ENCODE peak calls at places on chromosome 16, in six cellular contexts. One of them, this sample, is unnamed.

GRCh38 chr16:88941051-88941932 is 35.7 kb downstream of the CBFA2T3 start:
- DNase-seq in A549: no peak
- DNase-seq in breast epithelium: no peak
- DNase-seq in HepG2: no peak
- DNase-seq in heart left ventricle: peak; percentile 63
- DNase-seq in IMR-90: no peak
- DNase-seq in this sample: no peak

GRCh38 chr16:30185141-30185682 is 1.8 kb downstream of the CORO1A start:
- DNase-seq in A549: no peak
- DNase-seq in breast epithelium: no peak
- DNase-seq in HepG2: no peak
- DNase-seq in heart left ventricle: peak; percentile 30
- DNase-seq in IMR-90: no peak
- DNase-seq in this sample: no peak

GRCh38 chr16:81127051-81127450 is 30.9 kb upstream of the GCSH start:
- DNase-seq in A549: no peak
- DNase-seq in breast epithelium: no peak
- DNase-seq in HepG2: no peak
- DNase-seq in heart left ventricle: no peak
- DNase-seq in IMR-90: peak; percentile 67
- DNase-seq in this sample: peak; percentile 44

GRCh38 chr16:89043636-89044393 is 49.8 kb upstream of the ACSF3 start:
- DNase-seq in A549: no peak
- DNase-seq in breast epithelium: no peak
- DNase-seq in HepG2: no peak
- DNase-seq in heart left ventricle: peak; percentile 8
- DNase-seq in IMR-90: no peak
- DNase-seq in this sample: no peak

GRCh38 chr16:27699540-27699939 is 149.6 kb downstream of the KATNIP start:
- DNase-seq in A549: no peak
- DNase-seq in breast epithelium: peak; percentile 7
- DNase-seq in HepG2: no peak
- DNase-seq in heart left ventricle: no peak
- DNase-seq in IMR-90: no peak
- DNase-seq in this sample: no peak

GRCh38 chr16:57957396-57958392 is 13.2 kb downstream of the CNGB1 start:
- DNase-seq in A549: no peak
- DNase-seq in breast epithelium: no peak
- DNase-seq in HepG2: no peak
- DNase-seq in heart left ventricle: no peak
- DNase-seq in IMR-90: no peak
- DNase-seq in this sample: no peak

GRCh38 chr16:89571636-89572035 is 3.9 kb upstream of the CPNE7 start:
- DNase-seq in A549: no peak
- DNase-seq in breast epithelium: no peak
- DNase-seq in HepG2: no peak
- DNase-seq in heart left ventricle: no peak
- DNase-seq in IMR-90: no peak
- DNase-seq in this sample: no peak

GRCh38 chr16:5231246-5231759 is 133.7 kb upstream of the EEF2KMT start:
- DNase-seq in A549: no peak
- DNase-seq in breast epithelium: no peak
- DNase-seq in HepG2: no peak
- DNase-seq in heart left ventricle: no peak
- DNase-seq in IMR-90: no peak
- DNase-seq in this sample: no peak

GRCh38 chr16:78871241-78871640 is 729.3 kb downstream of the MAF start:
- DNase-seq in A549: no peak
- DNase-seq in breast epithelium: no peak
- DNase-seq in HepG2: no peak
- DNase-seq in heart left ventricle: no peak
- DNase-seq in IMR-90: no peak
- DNase-seq in this sample: no peak

GRCh38 chr16:59213952-59214351 is 479.8 kb upstream of the GOT2 start:
- DNase-seq in A549: no peak
- DNase-seq in breast epithelium: no peak
- DNase-seq in HepG2: no peak
- DNase-seq in heart left ventricle: no peak
- DNase-seq in IMR-90: no peak
- DNase-seq in this sample: no peak

GRCh38 chr16:57620316-57621231 is 7.9 kb upstream of the ADGRG1 start:
- DNase-seq in A549: no peak
- DNase-seq in breast epithelium: peak; percentile 82
- DNase-seq in HepG2: no peak
- DNase-seq in heart left ventricle: no peak
- DNase-seq in IMR-90: no peak
- DNase-seq in this sample: no peak

GRCh38 chr16:8611886-8612595 is 9.5 kb upstream of the METTL22 start:
- DNase-seq in A549: no peak
- DNase-seq in breast epithelium: no peak
- DNase-seq in HepG2: no peak
- DNase-seq in heart left ventricle: no peak
- DNase-seq in IMR-90: peak; percentile 19
- DNase-seq in this sample: no peak

GRCh38 chr16:4179763-4180260 is 62.1 kb downstream of the SRL start:
- DNase-seq in A549: no peak
- DNase-seq in breast epithelium: no peak
- DNase-seq in HepG2: no peak
- DNase-seq in heart left ventricle: no peak
- DNase-seq in IMR-90: no peak
- DNase-seq in this sample: no peak

GRCh38 chr16:52548261-52549010 is 1.5 kb upstream of the TOX3 start:
- DNase-seq in A549: no peak
- DNase-seq in breast epithelium: no peak
- DNase-seq in HepG2: peak; percentile 75
- DNase-seq in heart left ventricle: no peak
- DNase-seq in IMR-90: no peak
- DNase-seq in this sample: no peak
- TF ChIP-seq POLR2A in A549: no peak
- TF ChIP-seq POLR2A in breast epithelium: no peak
- TF ChIP-seq POLR2A in HepG2: no peak
- TF ChIP-seq POLR2A in heart left ventricle: no peak
- TF ChIP-seq POLR2A in IMR-90: no peak
- TF ChIP-seq POLR2A in this sample: no peak

GRCh38 chr16:74691093-74691855 is 9.4 kb downstream of the MLKL start:
- DNase-seq in A549: no peak
- DNase-seq in breast epithelium: no peak
- DNase-seq in HepG2: no peak
- DNase-seq in heart left ventricle: no peak
- DNase-seq in IMR-90: peak; percentile 17
- DNase-seq in this sample: no peak

GRCh38 chr16:74700206-74701040 is at the start of gene MLKL:
- DNase-seq in A549: peak; percentile 72
- DNase-seq in breast epithelium: no peak
- DNase-seq in HepG2: peak; percentile 62
- DNase-seq in heart left ventricle: peak; percentile 74
- DNase-seq in IMR-90: peak; percentile 26
- DNase-seq in this sample: peak; percentile 56

GRCh38 chr16:74698220-74698619 is 2.4 kb downstream of the MLKL start:
- DNase-seq in A549: no peak
- DNase-seq in breast epithelium: no peak
- DNase-seq in HepG2: no peak
- DNase-seq in heart left ventricle: no peak
- DNase-seq in IMR-90: peak; percentile 8
- DNase-seq in this sample: no peak

GRCh38 chr16:74699666-74700065 is 996 bp downstream of the MLKL start:
- DNase-seq in A549: no peak
- DNase-seq in breast epithelium: no peak
- DNase-seq in HepG2: no peak
- DNase-seq in heart left ventricle: no peak
- DNase-seq in IMR-90: no peak
- DNase-seq in this sample: no peak

GRCh38 chr16:74695450-74696422 is 4.9 kb downstream of the MLKL start:
- DNase-seq in A549: peak; percentile 98
- DNase-seq in breast epithelium: peak; percentile 61
- DNase-seq in HepG2: peak; percentile 96
- DNase-seq in heart left ventricle: peak; percentile 82
- DNase-seq in IMR-90: peak; percentile 93
- DNase-seq in this sample: peak; percentile 90
- TF ChIP-seq POLR2A in A549: peak; percentile 61
- TF ChIP-seq POLR2A in breast epithelium: no peak
- TF ChIP-seq POLR2A in HepG2: peak; percentile 81
- TF ChIP-seq POLR2A in heart left ventricle: no peak
- TF ChIP-seq POLR2A in IMR-90: no peak
- TF ChIP-seq POLR2A in this sample: peak; percentile 56

DNA sequence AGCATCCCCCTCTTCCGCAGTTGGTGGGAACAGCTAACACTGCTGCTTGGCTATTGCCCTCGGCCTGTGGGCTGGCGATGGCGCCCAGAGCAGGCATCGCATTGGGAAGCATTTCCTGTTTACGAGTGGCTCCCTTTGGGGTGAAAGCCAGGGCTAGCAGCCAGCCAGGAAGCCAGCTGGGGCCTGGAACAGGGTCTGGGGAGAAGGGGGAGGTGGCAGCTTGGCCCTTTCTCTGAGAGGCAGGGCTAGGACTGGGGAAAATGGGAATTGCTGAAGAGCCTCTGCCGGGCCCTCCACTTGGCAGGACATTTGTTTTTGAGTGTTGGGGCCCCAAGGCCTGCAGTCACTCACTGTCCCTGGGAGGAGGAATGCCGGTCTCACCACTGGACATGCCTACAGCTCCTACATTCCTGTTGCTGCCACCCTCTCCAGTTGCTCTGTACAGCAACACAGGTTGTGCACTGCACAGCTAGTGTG is 2.5 kb upstream of the MTSS2 start:
- DNase-seq in A549: no peak
- DNase-seq in breast epithelium: no peak
- DNase-seq in HepG2: no peak
- DNase-seq in heart left ventricle: peak; percentile 79
- DNase-seq in IMR-90: peak; percentile 59
- DNase-seq in this sample: no peak
- TF ChIP-seq POLR2A in A549: no peak
- TF ChIP-seq POLR2A in breast epithelium: no peak
- TF ChIP-seq POLR2A in HepG2: no peak
- TF ChIP-seq POLR2A in heart left ventricle: no peak
- TF ChIP-seq POLR2A in IMR-90: no peak
- TF ChIP-seq POLR2A in this sample: no peak

DNA sequence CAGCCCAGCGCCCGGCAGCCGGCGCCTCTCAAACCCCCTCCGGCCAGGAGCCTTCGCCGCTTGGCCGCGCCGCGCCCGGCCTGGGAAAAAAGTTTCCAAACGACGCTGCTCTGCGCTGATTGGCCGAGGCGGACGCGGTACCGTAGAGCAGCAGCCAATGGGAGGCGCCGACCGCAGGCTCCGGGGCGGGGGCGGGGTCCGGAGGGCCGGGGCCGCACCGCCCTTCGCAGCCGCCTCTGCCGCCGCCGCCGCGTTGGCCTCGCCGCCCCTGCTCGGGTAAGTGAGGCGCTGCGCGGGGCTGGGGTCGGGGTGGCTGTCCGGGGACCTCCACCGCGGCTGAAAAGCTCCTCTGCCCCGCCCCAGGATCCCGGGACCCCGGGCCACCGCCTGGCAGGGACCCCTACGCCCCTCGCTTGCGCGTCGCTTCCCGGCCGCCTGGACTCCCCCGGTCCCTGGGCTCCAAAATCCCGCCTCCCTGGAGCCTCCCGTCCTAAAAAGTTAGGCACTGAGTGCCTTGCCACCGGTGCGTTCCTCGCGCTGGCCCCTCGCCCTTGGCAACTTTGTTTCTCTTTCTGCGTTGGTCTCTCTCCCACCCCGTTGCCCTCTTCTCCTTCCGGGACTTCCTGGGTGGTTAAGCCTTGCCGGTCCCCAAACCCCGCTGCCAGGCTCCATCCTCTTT is at the start of gene NDE1:
- DNase-seq in A549: peak; percentile 90
- DNase-seq in breast epithelium: peak; percentile 94
- DNase-seq in HepG2: peak; percentile 93
- DNase-seq in heart left ventricle: peak; percentile 95
- DNase-seq in IMR-90: peak; percentile 85
- DNase-seq in this sample: peak; percentile 87
- TF ChIP-seq POLR2A in A549: peak; percentile 32
- TF ChIP-seq POLR2A in breast epithelium: peak; percentile 25
- TF ChIP-seq POLR2A in HepG2: peak; percentile 61
- TF ChIP-seq POLR2A in heart left ventricle: no peak
- TF ChIP-seq POLR2A in IMR-90: peak; percentile 68
- TF ChIP-seq POLR2A in this sample: peak; percentile 78

DNA sequence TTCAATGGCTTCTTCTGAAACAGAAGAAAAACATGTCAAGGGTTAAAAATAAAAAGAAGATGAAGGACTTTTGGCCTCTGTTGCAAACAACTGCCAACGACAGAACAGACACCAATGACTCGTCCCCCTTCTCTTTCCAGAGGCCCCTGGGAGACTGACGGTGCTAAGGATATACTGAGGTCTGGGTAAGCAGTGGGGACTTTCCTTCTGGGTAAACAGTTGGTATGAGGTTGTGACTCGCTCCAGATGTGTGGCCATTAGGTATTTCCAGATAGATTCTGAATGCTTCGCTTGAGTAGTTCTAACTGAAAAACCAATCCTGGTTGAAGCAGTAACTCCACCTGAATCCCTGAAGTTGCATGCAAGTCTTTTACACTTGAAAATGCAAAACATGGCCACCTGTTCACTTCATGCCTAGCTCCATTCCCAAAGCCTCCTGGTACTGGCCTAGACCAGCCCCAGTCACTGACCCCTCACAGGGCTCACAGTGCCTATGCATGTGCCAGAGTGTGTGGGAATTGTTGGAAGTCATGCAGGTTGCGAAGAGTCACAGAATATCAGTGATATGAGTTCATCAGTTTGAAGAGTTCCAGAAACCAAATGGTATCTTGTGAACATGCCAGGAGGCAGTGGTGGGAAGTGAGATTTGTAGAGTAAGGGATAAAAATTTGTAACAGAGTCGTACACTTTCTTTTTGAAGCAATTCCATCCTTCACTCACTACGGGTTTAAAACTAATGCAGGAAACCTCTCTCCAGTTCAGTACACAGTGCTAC is 217.9 kb downstream of the ZFHX3 start:
- DNase-seq in A549: no peak
- DNase-seq in breast epithelium: no peak
- DNase-seq in HepG2: no peak
- DNase-seq in heart left ventricle: no peak
- DNase-seq in IMR-90: peak; percentile 75
- DNase-seq in this sample: no peak
- TF ChIP-seq POLR2A in A549: no peak
- TF ChIP-seq POLR2A in breast epithelium: no peak
- TF ChIP-seq POLR2A in HepG2: no peak
- TF ChIP-seq POLR2A in heart left ventricle: no peak
- TF ChIP-seq POLR2A in IMR-90: no peak
- TF ChIP-seq POLR2A in this sample: no peak

GRCh38 chr16:56610017-56610608 is 1.7 kb downstream of the MT2A start:
- DNase-seq in A549: peak; percentile 21
- DNase-seq in breast epithelium: no peak
- DNase-seq in HepG2: peak; percentile 35
- DNase-seq in heart left ventricle: peak; percentile 53
- DNase-seq in IMR-90: peak; percentile 97
- DNase-seq in this sample: no peak
- TF ChIP-seq POLR2A in A549: no peak
- TF ChIP-seq POLR2A in breast epithelium: no peak
- TF ChIP-seq POLR2A in HepG2: no peak
- TF ChIP-seq POLR2A in heart left ventricle: no peak
- TF ChIP-seq POLR2A in IMR-90: peak; percentile 98
- TF ChIP-seq POLR2A in this sample: peak; percentile 74

GRCh38 chr16:85185281-85185680 is 73.0 kb upstream of the CIBAR2 start:
- DNase-seq in A549: no peak
- DNase-seq in breast epithelium: no peak
- DNase-seq in HepG2: no peak
- DNase-seq in heart left ventricle: peak; percentile 81
- DNase-seq in IMR-90: no peak
- DNase-seq in this sample: no peak
- TF ChIP-seq POLR2A in A549: no peak
- TF ChIP-seq POLR2A in breast epithelium: no peak
- TF ChIP-seq POLR2A in HepG2: no peak
- TF ChIP-seq POLR2A in heart left ventricle: no peak
- TF ChIP-seq POLR2A in IMR-90: no peak
- TF ChIP-seq POLR2A in this sample: no peak

This sample was measured in H54.